ENCODE peak calls at places on chromosomes 4 and X, in five cellular contexts. One of them, this sample, is unnamed.
A peak's percentile ranks its signal among the peaks of the same experiment; 100 is the strongest.

GRCh38 chrX:109629310-109629709 is 4.3 kb upstream of the KCNE5 start:
- DNase-seq in lung: no peak
- DNase-seq in neuronal stem cell: no peak
- DNase-seq in GDM1: no peak
- DNase-seq in activated gamma-delta T cell treated with Interleukin-2 at 50 U/mL for 16 hours: no peak
- DNase-seq in this sample: no peak

GRCh38 chrX:116239944-116240391 is 69.4 kb downstream of the AGTR2 start:
- DNase-seq in lung: no peak
- DNase-seq in neuronal stem cell: no peak
- DNase-seq in GDM1: no peak
- DNase-seq in activated gamma-delta T cell treated with Interleukin-2 at 50 U/mL for 16 hours: no peak
- DNase-seq in this sample: no peak

GRCh38 chr4:150078996-150079581 is 844 bp downstream of the DCLK2 start:
- DNase-seq in lung: peak; percentile 31
- DNase-seq in neuronal stem cell: peak; percentile 31
- DNase-seq in GDM1: no peak
- DNase-seq in activated gamma-delta T cell treated with Interleukin-2 at 50 U/mL for 16 hours: no peak
- DNase-seq in this sample: no peak

GRCh38 chr4:112085156-112086035 is 59.9 kb upstream of the FAM241A start:
- DNase-seq in lung: no peak
- DNase-seq in neuronal stem cell: no peak
- DNase-seq in GDM1: no peak
- DNase-seq in activated gamma-delta T cell treated with Interleukin-2 at 50 U/mL for 16 hours: no peak
- DNase-seq in this sample: no peak

GRCh38 chr4:33357121-33357520 is 2637.0 kb downstream of the PCDH7 start:
- DNase-seq in lung: no peak
- DNase-seq in neuronal stem cell: no peak
- DNase-seq in GDM1: no peak
- DNase-seq in activated gamma-delta T cell treated with Interleukin-2 at 50 U/mL for 16 hours: no peak
- DNase-seq in this sample: no peak

GRCh38 chr4:8759987-8760386 is 111.7 kb downstream of the HMX1 start:
- DNase-seq in lung: no peak
- DNase-seq in neuronal stem cell: no peak
- DNase-seq in GDM1: no peak
- DNase-seq in activated gamma-delta T cell treated with Interleukin-2 at 50 U/mL for 16 hours: no peak
- DNase-seq in this sample: no peak

GRCh38 chrX:136635235-136635634 is 12.7 kb upstream of the CD40LG start:
- DNase-seq in lung: no peak
- DNase-seq in neuronal stem cell: no peak
- DNase-seq in GDM1: no peak
- DNase-seq in activated gamma-delta T cell treated with Interleukin-2 at 50 U/mL for 16 hours: no peak
- DNase-seq in this sample: no peak

GRCh38 chr4:47519239-47519883 is 34.3 kb downstream of the ATP10D start:
- DNase-seq in lung: no peak
- DNase-seq in neuronal stem cell: no peak
- DNase-seq in GDM1: no peak
- DNase-seq in activated gamma-delta T cell treated with Interleukin-2 at 50 U/mL for 16 hours: no peak
- DNase-seq in this sample: no peak

GRCh38 chr4:19739101-19739651 is 512.5 kb upstream of the SLIT2 start:
- DNase-seq in lung: no peak
- DNase-seq in neuronal stem cell: no peak
- DNase-seq in GDM1: no peak
- DNase-seq in activated gamma-delta T cell treated with Interleukin-2 at 50 U/mL for 16 hours: no peak
- DNase-seq in this sample: no peak

GRCh38 chr4:185110375-185110823 is 32.7 kb upstream of the SLC25A4 start:
- DNase-seq in lung: no peak
- DNase-seq in neuronal stem cell: no peak
- DNase-seq in GDM1: no peak
- DNase-seq in activated gamma-delta T cell treated with Interleukin-2 at 50 U/mL for 16 hours: no peak
- DNase-seq in this sample: no peak

GRCh38 chrX:103640401-103641155 is 11.8 kb downstream of the TCEAL1 start:
- DNase-seq in lung: no peak
- DNase-seq in neuronal stem cell: no peak
- DNase-seq in GDM1: no peak
- DNase-seq in activated gamma-delta T cell treated with Interleukin-2 at 50 U/mL for 16 hours: no peak
- DNase-seq in this sample: no peak

GRCh38 chr4:20356565-20356964 is 104.9 kb downstream of the SLIT2 start:
- DNase-seq in lung: no peak
- DNase-seq in neuronal stem cell: peak; percentile 39
- DNase-seq in GDM1: no peak
- DNase-seq in activated gamma-delta T cell treated with Interleukin-2 at 50 U/mL for 16 hours: no peak
- DNase-seq in this sample: no peak

GRCh38 chrX:23008431-23009099 is 8.8 kb downstream of the DDX53 start:
- DNase-seq in lung: no peak
- DNase-seq in neuronal stem cell: no peak
- DNase-seq in GDM1: peak; percentile 1
- DNase-seq in activated gamma-delta T cell treated with Interleukin-2 at 50 U/mL for 16 hours: no peak
- DNase-seq in this sample: no peak

GRCh38 chr4:36997727-36998126 is 246.8 kb upstream of the NWD2 start:
- DNase-seq in lung: no peak
- DNase-seq in neuronal stem cell: no peak
- DNase-seq in GDM1: no peak
- DNase-seq in activated gamma-delta T cell treated with Interleukin-2 at 50 U/mL for 16 hours: no peak
- DNase-seq in this sample: no peak

GRCh38 chrX:107596651-107597050 is 31.7 kb upstream of the PRPS1 start:
- DNase-seq in lung: no peak
- DNase-seq in neuronal stem cell: no peak
- DNase-seq in GDM1: no peak
- DNase-seq in activated gamma-delta T cell treated with Interleukin-2 at 50 U/mL for 16 hours: no peak
- DNase-seq in this sample: no peak

GRCh38 chr4:175435437-175435836 is 376.6 kb downstream of the GPM6A start:
- DNase-seq in lung: no peak
- DNase-seq in neuronal stem cell: no peak
- DNase-seq in GDM1: peak; percentile 26
- DNase-seq in activated gamma-delta T cell treated with Interleukin-2 at 50 U/mL for 16 hours: no peak
- DNase-seq in this sample: no peak

GRCh38 chr4:749771-750666 is 44.4 kb downstream of the PCGF3 start:
- DNase-seq in lung: no peak
- DNase-seq in neuronal stem cell: no peak
- DNase-seq in GDM1: no peak
- DNase-seq in activated gamma-delta T cell treated with Interleukin-2 at 50 U/mL for 16 hours: no peak
- DNase-seq in this sample: no peak

GRCh38 chrX:118552501-118552900 is 56.9 kb downstream of the DOCK11 start:
- DNase-seq in lung: peak; percentile 41
- DNase-seq in neuronal stem cell: no peak
- DNase-seq in GDM1: no peak
- DNase-seq in activated gamma-delta T cell treated with Interleukin-2 at 50 U/mL for 16 hours: no peak
- DNase-seq in this sample: no peak

GRCh38 chrX:107654778-107655761 is 26.8 kb downstream of the PRPS1 start:
- DNase-seq in lung: peak; percentile 76
- DNase-seq in neuronal stem cell: peak; percentile 54
- DNase-seq in GDM1: no peak
- DNase-seq in activated gamma-delta T cell treated with Interleukin-2 at 50 U/mL for 16 hours: peak; percentile 70
- DNase-seq in this sample: peak; percentile 46

GRCh38 chr4:70815370-70815769 is 24.3 kb downstream of the GRSF1 start:
- DNase-seq in lung: no peak
- DNase-seq in neuronal stem cell: no peak
- DNase-seq in GDM1: no peak
- DNase-seq in activated gamma-delta T cell treated with Interleukin-2 at 50 U/mL for 16 hours: no peak
- DNase-seq in this sample: no peak

GRCh38 chr4:3514806-3515421 is 17.3 kb downstream of the LRPAP1 start:
- DNase-seq in lung: no peak
- DNase-seq in neuronal stem cell: no peak
- DNase-seq in GDM1: no peak
- DNase-seq in activated gamma-delta T cell treated with Interleukin-2 at 50 U/mL for 16 hours: no peak
- DNase-seq in this sample: no peak

GRCh38 chr4:154033921-154034320 is 245.0 kb upstream of the SFRP2 start:
- DNase-seq in lung: no peak
- DNase-seq in neuronal stem cell: no peak
- DNase-seq in GDM1: no peak
- DNase-seq in activated gamma-delta T cell treated with Interleukin-2 at 50 U/mL for 16 hours: no peak
- DNase-seq in this sample: no peak

GRCh38 chr4:40395166-40395900 is 60.2 kb downstream of the CHRNA9 start:
- DNase-seq in lung: no peak
- DNase-seq in neuronal stem cell: no peak
- DNase-seq in GDM1: no peak
- DNase-seq in activated gamma-delta T cell treated with Interleukin-2 at 50 U/mL for 16 hours: no peak
- DNase-seq in this sample: no peak

GRCh38 chr4:1998296-1998695 is 10.5 kb downstream of the NELFA start:
- DNase-seq in lung: no peak
- DNase-seq in neuronal stem cell: no peak
- DNase-seq in GDM1: no peak
- DNase-seq in activated gamma-delta T cell treated with Interleukin-2 at 50 U/mL for 16 hours: no peak
- DNase-seq in this sample: no peak

GRCh38 chr4:26337612-26338011 is 16.8 kb downstream of the RBPJ start:
- DNase-seq in lung: no peak
- DNase-seq in neuronal stem cell: no peak
- DNase-seq in GDM1: no peak
- DNase-seq in activated gamma-delta T cell treated with Interleukin-2 at 50 U/mL for 16 hours: no peak
- DNase-seq in this sample: no peak

GRCh38 chrX:68838571-68838910 is 9.7 kb downstream of the EFNB1 start:
- DNase-seq in lung: no peak
- DNase-seq in neuronal stem cell: no peak
- DNase-seq in GDM1: no peak
- DNase-seq in activated gamma-delta T cell treated with Interleukin-2 at 50 U/mL for 16 hours: no peak
- DNase-seq in this sample: no peak

GRCh38 chr4:80370635-80371034 is 35.1 kb downstream of the CFAP299 start:
- DNase-seq in lung: no peak
- DNase-seq in neuronal stem cell: no peak
- DNase-seq in GDM1: no peak
- DNase-seq in activated gamma-delta T cell treated with Interleukin-2 at 50 U/mL for 16 hours: no peak
- DNase-seq in this sample: no peak

GRCh38 chr4:168781884-168782283 is 228.2 kb downstream of the CBR4 start:
- DNase-seq in lung: no peak
- DNase-seq in neuronal stem cell: no peak
- DNase-seq in GDM1: no peak
- DNase-seq in activated gamma-delta T cell treated with Interleukin-2 at 50 U/mL for 16 hours: no peak
- DNase-seq in this sample: no peak

GRCh38 chr4:167616471-167616870 is 382.2 kb upstream of the SPOCK3 start:
- DNase-seq in lung: no peak
- DNase-seq in neuronal stem cell: no peak
- DNase-seq in GDM1: no peak
- DNase-seq in activated gamma-delta T cell treated with Interleukin-2 at 50 U/mL for 16 hours: no peak
- DNase-seq in this sample: no peak

GRCh38 chrX:66233206-66233605 is 69.2 kb downstream of the HEPH start:
- DNase-seq in lung: no peak
- DNase-seq in neuronal stem cell: no peak
- DNase-seq in GDM1: no peak
- DNase-seq in activated gamma-delta T cell treated with Interleukin-2 at 50 U/mL for 16 hours: no peak
- DNase-seq in this sample: no peak

GRCh38 chr4:152109585-152110509 is 349.0 kb upstream of the GATB start:
- DNase-seq in lung: no peak
- DNase-seq in neuronal stem cell: no peak
- DNase-seq in GDM1: peak; percentile 39
- DNase-seq in activated gamma-delta T cell treated with Interleukin-2 at 50 U/mL for 16 hours: no peak
- DNase-seq in this sample: no peak

GRCh38 chr4:187238646-187239045 is 515.0 kb upstream of the FAT1 start:
- DNase-seq in lung: no peak
- DNase-seq in neuronal stem cell: no peak
- DNase-seq in GDM1: no peak
- DNase-seq in activated gamma-delta T cell treated with Interleukin-2 at 50 U/mL for 16 hours: no peak
- DNase-seq in this sample: no peak

GRCh38 chrX:78313526-78313925 is 13.9 kb downstream of the CYSLTR1 start:
- DNase-seq in lung: no peak
- DNase-seq in neuronal stem cell: no peak
- DNase-seq in GDM1: no peak
- DNase-seq in activated gamma-delta T cell treated with Interleukin-2 at 50 U/mL for 16 hours: no peak
- DNase-seq in this sample: no peak

GRCh38 chr4:4430492-4431195 is 43.7 kb downstream of the NSG1 start:
- DNase-seq in lung: no peak
- DNase-seq in neuronal stem cell: peak; percentile 43
- DNase-seq in GDM1: no peak
- DNase-seq in activated gamma-delta T cell treated with Interleukin-2 at 50 U/mL for 16 hours: peak; percentile 54
- DNase-seq in this sample: peak; percentile 21

GRCh38 chr4:145954924-145955339 is 16.3 kb upstream of the ZNF827 start:
- DNase-seq in lung: no peak
- DNase-seq in neuronal stem cell: no peak
- DNase-seq in GDM1: no peak
- DNase-seq in activated gamma-delta T cell treated with Interleukin-2 at 50 U/mL for 16 hours: no peak
- DNase-seq in this sample: no peak

GRCh38 chr4:153507679-153508073 is 41.5 kb downstream of the TMEM131L start:
- DNase-seq in lung: no peak
- DNase-seq in neuronal stem cell: no peak
- DNase-seq in GDM1: no peak
- DNase-seq in activated gamma-delta T cell treated with Interleukin-2 at 50 U/mL for 16 hours: no peak
- DNase-seq in this sample: no peak

GRCh38 chr4:184097240-184097619 is 120.4 kb downstream of the ENPP6 start:
- DNase-seq in lung: peak; percentile 44
- DNase-seq in neuronal stem cell: no peak
- DNase-seq in GDM1: no peak
- DNase-seq in activated gamma-delta T cell treated with Interleukin-2 at 50 U/mL for 16 hours: no peak
- DNase-seq in this sample: peak; percentile 43

GRCh38 chrX:12994321-12994720 is 19.4 kb downstream of the TMSB4X start:
- DNase-seq in lung: no peak
- DNase-seq in neuronal stem cell: no peak
- DNase-seq in GDM1: no peak
- DNase-seq in activated gamma-delta T cell treated with Interleukin-2 at 50 U/mL for 16 hours: no peak
- DNase-seq in this sample: no peak

GRCh38 chr4:189773909-189774308 is 166.8 kb upstream of the FRG1 start:
- DNase-seq in lung: no peak
- DNase-seq in neuronal stem cell: no peak
- DNase-seq in GDM1: no peak
- DNase-seq in activated gamma-delta T cell treated with Interleukin-2 at 50 U/mL for 16 hours: no peak
- DNase-seq in this sample: no peak